ENCODE peak calls at places on chromosome 13, in six cellular contexts. One of them, this sample, is unnamed. For H3K9me3, the result is how much of the 10 kb centered on the place peaks cover.

GRCh38 chr13:26051231-26052135 is at the start of gene SHISA2:
- DNase-seq in cardiac muscle cell: peak
- DNase-seq in Peyer's patch: no peak
- DNase-seq in heart left ventricle: no peak
- DNase-seq in thoracic aorta: no peak
- DNase-seq in ascending aorta: no peak
- DNase-seq in this sample: peak

GRCh38 chr13:76741624-76742023 is 144.6 kb downstream of the KCTD12 start:
- DNase-seq in Peyer's patch: no peak
- DNase-seq in cardiac muscle cell: no peak
- DNase-seq in ascending aorta: no peak
- DNase-seq in thoracic aorta: no peak
- DNase-seq in heart left ventricle: no peak
- DNase-seq in this sample: no peak

GRCh38 chr13:71274923-71275593 is 591.9 kb downstream of the DACH1 start:
- DNase-seq in cardiac muscle cell: no peak
- DNase-seq in ascending aorta: no peak
- DNase-seq in thoracic aorta: no peak
- DNase-seq in heart left ventricle: no peak
- DNase-seq in Peyer's patch: no peak
- DNase-seq in this sample: no peak

GRCh38 chr13:110347535-110348308 is 40.6 kb downstream of the COL4A2 start:
- DNase-seq in ascending aorta: peak
- DNase-seq in Peyer's patch: no peak
- DNase-seq in thoracic aorta: peak
- DNase-seq in cardiac muscle cell: no peak
- DNase-seq in heart left ventricle: no peak
- DNase-seq in this sample: no peak

GRCh38 chr13:59510377-59510776 is 653.4 kb downstream of the DIAPH3 start:
- DNase-seq in cardiac muscle cell: no peak
- DNase-seq in ascending aorta: no peak
- DNase-seq in thoracic aorta: no peak
- DNase-seq in heart left ventricle: no peak
- DNase-seq in Peyer's patch: no peak
- DNase-seq in this sample: no peak

GRCh38 chr13:86000546-86000945 is 201.3 kb upstream of the SLITRK6 start:
- DNase-seq in ascending aorta: no peak
- DNase-seq in thoracic aorta: no peak
- DNase-seq in cardiac muscle cell: no peak
- DNase-seq in Peyer's patch: no peak
- DNase-seq in heart left ventricle: no peak
- DNase-seq in this sample: no peak

GRCh38 chr13:37910790-37911189 is 41.2 kb upstream of the TRPC4 start:
- DNase-seq in heart left ventricle: no peak
- DNase-seq in Peyer's patch: no peak
- DNase-seq in ascending aorta: no peak
- DNase-seq in cardiac muscle cell: no peak
- DNase-seq in thoracic aorta: no peak
- DNase-seq in this sample: no peak

GRCh38 chr13:113327766-113328391 is 30.8 kb downstream of the LAMP1 start:
- DNase-seq in Peyer's patch: no peak
- DNase-seq in cardiac muscle cell: no peak
- DNase-seq in ascending aorta: no peak
- DNase-seq in heart left ventricle: no peak
- DNase-seq in thoracic aorta: no peak
- DNase-seq in this sample: peak

GRCh38 chr13:33490461-33491327 is 205.1 kb upstream of the STARD13 start:
- DNase-seq in heart left ventricle: peak
- DNase-seq in Peyer's patch: no peak
- DNase-seq in ascending aorta: no peak
- DNase-seq in cardiac muscle cell: no peak
- DNase-seq in thoracic aorta: no peak
- DNase-seq in this sample: peak

GRCh38 chr13:99376132-99376531 is 68.9 kb upstream of the GPR183 start:
- DNase-seq in ascending aorta: no peak
- DNase-seq in thoracic aorta: no peak
- DNase-seq in cardiac muscle cell: no peak
- DNase-seq in heart left ventricle: no peak
- DNase-seq in Peyer's patch: no peak
- DNase-seq in this sample: peak

GRCh38 chr13:106008540-106008939 is 526.9 kb downstream of the EFNB2 start:
- DNase-seq in cardiac muscle cell: no peak
- DNase-seq in heart left ventricle: no peak
- DNase-seq in thoracic aorta: no peak
- DNase-seq in Peyer's patch: no peak
- DNase-seq in ascending aorta: no peak
- DNase-seq in this sample: no peak

GRCh38 chr13:78881054-78881453 is 222.1 kb upstream of the OBI1 start:
- DNase-seq in ascending aorta: no peak
- DNase-seq in thoracic aorta: no peak
- DNase-seq in Peyer's patch: no peak
- DNase-seq in cardiac muscle cell: no peak
- DNase-seq in heart left ventricle: no peak
- DNase-seq in this sample: no peak

GRCh38 chr13:51325837-51326236 is 13.7 kb upstream of the SERPINE3 start:
- DNase-seq in cardiac muscle cell: no peak
- DNase-seq in ascending aorta: no peak
- DNase-seq in heart left ventricle: no peak
- DNase-seq in Peyer's patch: no peak
- DNase-seq in thoracic aorta: no peak
- DNase-seq in this sample: no peak

GRCh38 chr13:70960841-70961443 is 852.7 kb upstream of the KLHL1 start:
- DNase-seq in cardiac muscle cell: peak
- DNase-seq in thoracic aorta: no peak
- DNase-seq in heart left ventricle: no peak
- DNase-seq in ascending aorta: no peak
- DNase-seq in Peyer's patch: no peak
- DNase-seq in this sample: no peak

GRCh38 chr13:113880651-113881611 is 17.1 kb upstream of the GAS6 start:
- DNase-seq in cardiac muscle cell: no peak
- DNase-seq in thoracic aorta: no peak
- DNase-seq in heart left ventricle: no peak
- DNase-seq in ascending aorta: no peak
- DNase-seq in Peyer's patch: no peak
- DNase-seq in this sample: peak

GRCh38 chr13:113207890-113208423 is 512 bp downstream of the PCID2 start:
- DNase-seq in cardiac muscle cell: peak
- DNase-seq in Peyer's patch: no peak
- DNase-seq in ascending aorta: no peak
- DNase-seq in heart left ventricle: no peak
- DNase-seq in thoracic aorta: no peak
- DNase-seq in this sample: peak

GRCh38 chr13:95791084-95791722 is 114.3 kb downstream of the DNAJC3 start:
- DNase-seq in heart left ventricle: no peak
- DNase-seq in thoracic aorta: no peak
- DNase-seq in cardiac muscle cell: no peak
- DNase-seq in Peyer's patch: no peak
- DNase-seq in ascending aorta: no peak
- DNase-seq in this sample: no peak

GRCh38 chr13:25345555-25345954 is 26.2 kb upstream of the ATP8A2 start:
- DNase-seq in ascending aorta: no peak
- DNase-seq in Peyer's patch: no peak
- DNase-seq in heart left ventricle: no peak
- DNase-seq in thoracic aorta: no peak
- DNase-seq in cardiac muscle cell: no peak
- DNase-seq in this sample: no peak

GRCh38 chr13:75258159-75258782 is 223.7 kb downstream of the TBC1D4 start:
- DNase-seq in thoracic aorta: no peak
- DNase-seq in Peyer's patch: no peak
- DNase-seq in ascending aorta: no peak
- DNase-seq in cardiac muscle cell: peak
- DNase-seq in heart left ventricle: no peak
- DNase-seq in this sample: no peak

GRCh38 chr13:42007844-42008243 is 40.6 kb upstream of the DGKH start:
- DNase-seq in ascending aorta: no peak
- DNase-seq in thoracic aorta: no peak
- DNase-seq in heart left ventricle: no peak
- DNase-seq in cardiac muscle cell: no peak
- DNase-seq in Peyer's patch: no peak
- DNase-seq in this sample: no peak

GRCh38 chr13:49481788-49482187 is 14.0 kb upstream of the PHF11 start:
- DNase-seq in Peyer's patch: no peak
- DNase-seq in heart left ventricle: no peak
- DNase-seq in ascending aorta: no peak
- DNase-seq in cardiac muscle cell: no peak
- DNase-seq in thoracic aorta: no peak
- DNase-seq in this sample: no peak

GRCh38 chr13:52371736-52372247 is 34.2 kb downstream of the THSD1 start:
- DNase-seq in ascending aorta: no peak
- DNase-seq in Peyer's patch: no peak
- DNase-seq in cardiac muscle cell: no peak
- DNase-seq in thoracic aorta: no peak
- DNase-seq in heart left ventricle: no peak
- DNase-seq in this sample: peak

GRCh38 chr13:54367639-54368271 is 1339.1 kb downstream of the OLFM4 start:
- DNase-seq in ascending aorta: no peak
- DNase-seq in heart left ventricle: no peak
- DNase-seq in cardiac muscle cell: no peak
- DNase-seq in Peyer's patch: no peak
- DNase-seq in thoracic aorta: no peak
- DNase-seq in this sample: no peak

GRCh38 chr13:24381539-24382265 is 72.3 kb downstream of the C1QTNF9 start:
- DNase-seq in Peyer's patch: no peak
- DNase-seq in cardiac muscle cell: no peak
- DNase-seq in thoracic aorta: no peak
- DNase-seq in ascending aorta: no peak
- DNase-seq in heart left ventricle: no peak
- DNase-seq in this sample: no peak

GRCh38 chr13:102724923-102725322 is 30.1 kb upstream of the METTL21C start:
- DNase-seq in thoracic aorta: no peak
- DNase-seq in ascending aorta: no peak
- DNase-seq in Peyer's patch: no peak
- DNase-seq in heart left ventricle: no peak
- DNase-seq in cardiac muscle cell: peak
- DNase-seq in this sample: no peak

GRCh38 chr13:68588623-68589022 is 1358.5 kb upstream of the PCDH9 start:
- DNase-seq in thoracic aorta: no peak
- DNase-seq in heart left ventricle: no peak
- DNase-seq in Peyer's patch: no peak
- DNase-seq in ascending aorta: no peak
- DNase-seq in cardiac muscle cell: no peak
- DNase-seq in this sample: no peak

GRCh38 chr13:80029170-80029569 is 311.8 kb downstream of the SPRY2 start:
- DNase-seq in ascending aorta: no peak
- DNase-seq in Peyer's patch: no peak
- DNase-seq in cardiac muscle cell: no peak
- DNase-seq in thoracic aorta: no peak
- DNase-seq in heart left ventricle: no peak
- DNase-seq in this sample: no peak

GRCh38 chr13:67273001-67273400 is 42.9 kb upstream of the PCDH9 start:
- DNase-seq in cardiac muscle cell: no peak
- DNase-seq in ascending aorta: no peak
- DNase-seq in heart left ventricle: no peak
- DNase-seq in thoracic aorta: no peak
- DNase-seq in Peyer's patch: no peak
- DNase-seq in this sample: no peak

GRCh38 chr13:42417624-42418023 is 145.7 kb downstream of the AKAP11 start:
- DNase-seq in Peyer's patch: no peak
- DNase-seq in heart left ventricle: no peak
- DNase-seq in ascending aorta: no peak
- DNase-seq in cardiac muscle cell: no peak
- DNase-seq in thoracic aorta: no peak
- DNase-seq in this sample: no peak

GRCh38 chr13:86563308-86563707 is 764.1 kb upstream of the SLITRK6 start:
- DNase-seq in thoracic aorta: no peak
- DNase-seq in heart left ventricle: no peak
- DNase-seq in Peyer's patch: no peak
- DNase-seq in ascending aorta: no peak
- DNase-seq in cardiac muscle cell: no peak
- DNase-seq in this sample: no peak

GRCh38 chr13:114119196-114119595 is 13.2 kb downstream of the RASA3 start:
- DNase-seq in Peyer's patch: no peak
- DNase-seq in ascending aorta: no peak
- DNase-seq in cardiac muscle cell: peak
- DNase-seq in thoracic aorta: no peak
- DNase-seq in heart left ventricle: no peak
- DNase-seq in this sample: peak

GRCh38 chr13:91381371-91381770 is 17.1 kb upstream of the GPC5 start:
- DNase-seq in cardiac muscle cell: peak
- DNase-seq in ascending aorta: no peak
- DNase-seq in heart left ventricle: no peak
- DNase-seq in Peyer's patch: no peak
- DNase-seq in thoracic aorta: no peak
- DNase-seq in this sample: no peak

GRCh38 chr13:31538067-31539042 is 201.0 kb upstream of the RXFP2 start:
- DNase-seq in Peyer's patch: no peak
- DNase-seq in heart left ventricle: no peak
- DNase-seq in thoracic aorta: no peak
- DNase-seq in ascending aorta: no peak
- DNase-seq in cardiac muscle cell: peak
- DNase-seq in this sample: no peak
- TF ChIP-seq CTCF in Peyer's patch: peak
- TF ChIP-seq CTCF in heart left ventricle: peak
- TF ChIP-seq CTCF in thoracic aorta: peak
- TF ChIP-seq CTCF in ascending aorta: peak
- TF ChIP-seq CTCF in cardiac muscle cell: peak
- TF ChIP-seq CTCF in this sample: peak

GRCh38 chr13:104705031-104705750 is 1639.0 kb upstream of the SLC10A2 start:
- DNase-seq in heart left ventricle: no peak
- DNase-seq in Peyer's patch: no peak
- DNase-seq in cardiac muscle cell: no peak
- DNase-seq in ascending aorta: no peak
- DNase-seq in thoracic aorta: no peak
- DNase-seq in this sample: no peak
- H3K9me3 ChIP-seq in heart left ventricle: under half
- H3K9me3 ChIP-seq in Peyer's patch: under half
- H3K9me3 ChIP-seq in cardiac muscle cell: under half
- H3K9me3 ChIP-seq in ascending aorta: under half
- H3K9me3 ChIP-seq in thoracic aorta: under half
- H3K9me3 ChIP-seq in this sample: under half

DNA sequence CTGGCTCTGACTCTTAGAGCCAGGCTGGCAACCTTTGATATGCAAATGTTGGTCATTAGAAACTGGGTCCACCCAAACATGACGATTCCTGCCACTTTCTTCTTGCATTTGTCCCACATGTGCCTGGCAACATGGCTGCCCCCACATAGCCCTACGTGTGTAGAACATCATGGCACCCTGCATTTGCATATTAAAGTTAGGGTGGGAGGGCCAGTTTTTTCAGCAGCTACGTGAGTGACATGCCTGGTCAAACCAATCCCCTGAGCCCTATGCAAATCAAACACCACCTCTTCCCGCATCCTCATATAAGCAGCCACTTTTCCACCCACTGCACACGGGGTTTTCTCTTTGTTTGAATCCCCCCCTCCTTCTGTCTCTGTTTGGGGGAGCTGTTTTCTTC is 95.0 kb downstream of the LIG4 start:
- DNase-seq in thoracic aorta: no peak
- DNase-seq in cardiac muscle cell: no peak
- DNase-seq in heart left ventricle: no peak
- DNase-seq in Peyer's patch: no peak
- DNase-seq in ascending aorta: no peak
- DNase-seq in this sample: no peak
- H3K4me3 ChIP-seq in thoracic aorta: no peak
- H3K4me3 ChIP-seq in cardiac muscle cell: no peak
- H3K4me3 ChIP-seq in heart left ventricle: no peak
- H3K4me3 ChIP-seq in Peyer's patch: no peak
- H3K4me3 ChIP-seq in ascending aorta: no peak
- H3K4me3 ChIP-seq in this sample: no peak

GRCh38 chr13:28678809-28679208 is 19.9 kb downstream of the POMP start:
- DNase-seq in heart left ventricle: no peak
- DNase-seq in thoracic aorta: no peak
- DNase-seq in Peyer's patch: no peak
- DNase-seq in ascending aorta: no peak
- DNase-seq in cardiac muscle cell: no peak
- DNase-seq in this sample: no peak
- TF ChIP-seq CTCF in heart left ventricle: peak
- TF ChIP-seq CTCF in thoracic aorta: no peak
- TF ChIP-seq CTCF in Peyer's patch: no peak
- TF ChIP-seq CTCF in ascending aorta: no peak
- TF ChIP-seq CTCF in cardiac muscle cell: no peak
- TF ChIP-seq CTCF in this sample: peak

This sample was measured in endodermal cell.